ENCODE peak calls at places on chromosomes 3 and 15, in four cellular contexts. P is hypothalamus, R is mesendoderm, J is lower lobe of right lung. X is an unnamed sample.

GRCh38 chr15:68821190-68821897 is 649 bp upstream of the ANP32A start:
- DNase-seq in P (no peak), R (no peak), J (peak), X (no peak)

GRCh38 chr3:50554553-50554952 is 13.0 kb downstream of the C3orf18 start:
- DNase-seq in P (no peak), R (no peak), J (no peak), X (no peak)

GRCh38 chr15:59401810-59402569 is 29.3 kb upstream of the MYO1E start:
- DNase-seq in P (no peak), R (no peak), J (no peak), X (peak)

GRCh38 chr3:158108596-158108995 is 1.3 kb upstream of the RSRC1 start:
- DNase-seq in P (no peak), R (no peak), J (no peak), X (no peak)

GRCh38 chr15:77819841-77820728 is 187.4 kb upstream of the LINGO1 start:
- DNase-seq in P (peak), R (peak), J (no peak), X (peak)

GRCh38 chr3:108131105-108131794 is 40.4 kb upstream of the CD47 start:
- DNase-seq in P (no peak), R (no peak), J (no peak), X (no peak)

GRCh38 chr3:171028025-171028778 is 1.7 kb upstream of the SLC2A2 start:
- DNase-seq in P (peak), R (peak), J (peak), X (peak)

GRCh38 chr3:172467170-172467824 is 19.0 kb upstream of the GHSR start:
- DNase-seq in P (no peak), R (peak), J (no peak), X (peak)

GRCh38 chr15:92164327-92165000 is 229.2 kb upstream of the ST8SIA2 start:
- DNase-seq in P (no peak), R (peak), J (no peak), X (peak)

GRCh38 chr15:89369548-89369947 is 34.9 kb upstream of the POLG start:
- DNase-seq in P (no peak), R (no peak), J (no peak), X (no peak)

GRCh38 chr3:43256714-43257461 is 29.5 kb upstream of the SNRK start:
- DNase-seq in P (no peak), R (no peak), J (no peak), X (no peak)

GRCh38 chr3:196624907-196625306 is 14.6 kb upstream of the NRROS start:
- DNase-seq in P (no peak), R (no peak), J (peak), X (no peak)

GRCh38 chr3:155744626-155745324 is at the start of gene PLCH1:
- DNase-seq in P (peak), R (peak), J (peak), X (peak)

GRCh38 chr3:124557433-124558232 is 172.6 kb upstream of the UMPS start:
- DNase-seq in P (no peak), R (peak), J (no peak), X (no peak)

GRCh38 chr3:46542801-46543201 is 23.3 kb downstream of the LRRC2 start:
- DNase-seq in P (no peak), R (no peak), J (no peak), X (peak)

GRCh38 chr3:172591876-172592771 is 68.9 kb upstream of the TNFSF10 start:
- DNase-seq in P (no peak), R (no peak), J (no peak), X (no peak)

X was measured in ELF-1.